ENCODE peak calls at places on chromosomes 1 and 21, in ten cellular contexts. I, Q, M, N, E, J, K, W, G and O are unnamed samples.

GRCh38 chr1:90487040-90487439 is 230.1 kb downstream of the BARHL2 start:
- DNase-seq in E (no peak), G (no peak), N (no peak), K (no peak), W (no peak), I (no peak), Q (no peak), M (no peak), J (no peak), O (no peak)

GRCh38 chr21:42974832-42975820 is 764 bp downstream of the PKNOX1 start:
- DNase-seq in J (peak; percentile 17), Q (peak; percentile 78), W (peak; percentile 76), K (peak; percentile 74), E (peak; percentile 35), M (no peak), G (peak; percentile 84), I (peak; percentile 50), N (peak; percentile 31), O (peak; percentile 70)

GRCh38 chr1:34166191-34167090 is 1.4 kb upstream of the CSMD2 start:
- DNase-seq in W (no peak), Q (peak; percentile 44), M (peak; percentile 44), G (peak; percentile 76), N (no peak), I (no peak), E (no peak), K (peak; percentile 63), J (no peak), O (no peak)

GRCh38 chr21:17513214-17514123 is 626 bp downstream of the CXADR start:
- DNase-seq in K (no peak), W (peak; percentile 48), E (no peak), Q (peak; percentile 36), M (peak; percentile 62), G (peak; percentile 50), J (no peak), N (no peak), I (no peak), O (peak; percentile 35)

GRCh38 chr21:43926196-43926595 is 61.2 kb downstream of the AGPAT3 start:
- DNase-seq in W (no peak), M (no peak), G (no peak), E (no peak), N (no peak), J (no peak), I (no peak), Q (no peak), K (no peak), O (no peak)

GRCh38 chr1:170660281-170660713 is 3.6 kb upstream of the PRRX1 start:
- DNase-seq in N (no peak), M (peak; percentile 48), W (no peak), G (no peak), J (no peak), E (no peak), I (no peak), K (no peak), Q (no peak), O (no peak)

GRCh38 chr1:227428803-227429202 is 110.5 kb upstream of the CDC42BPA start:
- DNase-seq in W (no peak), J (no peak), K (no peak), N (no peak), G (no peak), I (no peak), M (peak; percentile 32), E (no peak), Q (no peak), O (no peak)

GRCh38 chr21:36260030-36260787 is 59.8 kb upstream of the MORC3 start:
- DNase-seq in E (peak; percentile 46), G (peak; percentile 56), M (no peak), N (peak; percentile 60), K (no peak), I (no peak), W (peak; percentile 23), J (peak; percentile 74), Q (no peak), O (no peak)

GRCh38 chr1:173775578-173776196 is 48.8 kb upstream of the DARS2 start:
- DNase-seq in N (no peak), E (no peak), J (no peak), K (no peak), I (no peak), W (no peak), G (no peak), Q (no peak), M (no peak), O (no peak)

GRCh38 chr1:44660176-44660575 is 14.1 kb downstream of the TMEM53 start:
- DNase-seq in Q (peak; percentile 78), W (peak; percentile 80), G (peak; percentile 43), J (peak; percentile 70), I (no peak), M (no peak), E (no peak), K (no peak), N (no peak), O (no peak)

GRCh38 chr1:201636581-201636980 is 97.7 kb downstream of the NAV1 start:
- DNase-seq in J (no peak), N (no peak), W (no peak), Q (no peak), I (no peak), M (no peak), K (no peak), G (no peak), E (no peak), O (no peak)

GRCh38 chr1:212641956-212642355 is 33.4 kb downstream of the ATF3 start:
- DNase-seq in M (no peak), G (no peak), J (no peak), E (no peak), Q (no peak), W (no peak), K (no peak), N (no peak), I (no peak), O (no peak)

GRCh38 chr1:69611316-69611715 is 43.6 kb downstream of the LRRC7 start:
- DNase-seq in Q (no peak), K (no peak), G (no peak), J (no peak), E (no peak), M (no peak), N (no peak), W (no peak), I (no peak), O (no peak)

GRCh38 chr21:33969600-33969999 is 54.0 kb upstream of the ATP5PO start:
- DNase-seq in W (no peak), J (no peak), M (no peak), E (no peak), G (no peak), I (no peak), Q (no peak), N (no peak), K (no peak), O (no peak)

GRCh38 chr21:34890724-34891609 is 158.1 kb downstream of the RUNX1 start:
- DNase-seq in E (no peak), I (no peak), G (peak; percentile 42), K (peak; percentile 74), M (peak; percentile 42), J (no peak), W (no peak), N (peak; percentile 54), Q (peak; percentile 36), O (no peak)

GRCh38 chr1:64047549-64047969 is 155.9 kb upstream of the UBE2U start:
- DNase-seq in Q (no peak), J (no peak), G (no peak), I (no peak), W (no peak), M (no peak), E (no peak), K (no peak), N (no peak), O (no peak)

GRCh38 chr1:80218112-80218511 is 1211.6 kb upstream of the ADGRL4 start:
- DNase-seq in N (peak; percentile 20), K (no peak), G (peak; percentile 38), E (no peak), J (peak; percentile 1), M (peak; percentile 13), W (no peak), Q (no peak), I (no peak), O (peak; percentile 47)

GRCh38 chr21:44875341-44875740 is 1.9 kb upstream of the PTTG1IP start:
- DNase-seq in K (no peak), G (no peak), E (no peak), N (peak; percentile 25), Q (no peak), W (no peak), J (no peak), I (no peak), M (no peak), O (no peak)

GRCh38 chr1:21451212-21451611 is 11.3 kb downstream of the NBPF3 start:
- DNase-seq in J (no peak), K (no peak), Q (no peak), G (no peak), E (no peak), I (no peak), M (no peak), W (no peak), N (no peak), O (no peak)